ENCODE peak calls at places on chromosomes 6 and 20, in seven cellular contexts. Q is smooth muscle cell of the brain vasculature; X is HEK293T; L is LoVo; I is right cardiac atrium; R is AG20443; U is CD8-positive, alpha-beta memory T cell. T is an unnamed sample.

GRCh38 chr6:168247456-168248147 is 72.0 kb downstream of the DACT2 start:
- DNase-seq in Q (no peak), X (peak), L (peak), I (peak), R (peak), U (no peak), T (peak)

GRCh38 chr6:113651120-113651519 is 206.0 kb upstream of the MARCKS start:
- DNase-seq in Q (no peak), X (no peak), L (no peak), I (peak), R (no peak), U (no peak), T (no peak)

GRCh38 chr6:84094050-84094435 is 60.5 kb downstream of the MRAP2 start:
- DNase-seq in Q (no peak), X (no peak), L (no peak), I (no peak), R (peak), U (no peak), T (no peak)

GRCh38 chr6:83463886-83464285 is 33.0 kb upstream of the ME1 start:
- DNase-seq in Q (no peak), X (no peak), L (peak), I (no peak), R (peak), U (no peak), T (no peak)

GRCh38 chr6:126672654-126673053 is 332.7 kb downstream of the CENPW start:
- DNase-seq in Q (no peak), X (no peak), L (no peak), I (no peak), R (peak), U (no peak), T (no peak)

GRCh38 chr20:640674-641515 is 12.1 kb downstream of the SRXN1 start:
- DNase-seq in Q (no peak), X (no peak), L (no peak), I (no peak), R (no peak), U (no peak), T (no peak)

GRCh38 chr6:33610779-33611421 is 10.2 kb upstream of the ITPR3 start:
- DNase-seq in Q (no peak), X (no peak), L (no peak), I (peak), R (no peak), U (no peak), T (no peak)

GRCh38 chr20:4016349-4017050 is 1.1 kb upstream of the RNF24 start:
- DNase-seq in Q (no peak), X (no peak), L (no peak), I (no peak), R (no peak), U (no peak), T (no peak)

GRCh38 chr6:105747823-105748405 is 338.2 kb upstream of the PRDM1 start:
- DNase-seq in Q (no peak), X (no peak), L (no peak), I (no peak), R (no peak), U (no peak), T (no peak)

GRCh38 chr6:98179606-98180005 is 654.8 kb upstream of the POU3F2 start:
- DNase-seq in Q (no peak), X (no peak), L (no peak), I (no peak), R (no peak), U (no peak), T (no peak)

GRCh38 chr6:149483849-149484635 is 772 bp downstream of the ZC3H12D start:
- DNase-seq in Q (no peak), X (no peak), L (no peak), I (no peak), R (no peak), U (no peak), T (no peak)

GRCh38 chr6:90288404-90288803 is 8.2 kb downstream of the BACH2 start:
- DNase-seq in Q (no peak), X (no peak), L (no peak), I (no peak), R (no peak), U (no peak), T (no peak)

GRCh38 chr20:3509064-3509463 is 38.2 kb downstream of the ATRN start:
- DNase-seq in Q (no peak), X (no peak), L (no peak), I (no peak), R (no peak), U (no peak), T (no peak)

GRCh38 chr20:38094373-38094775 is 60.8 kb downstream of the RPRD1B start:
- DNase-seq in Q (no peak), X (no peak), L (peak), I (peak), R (peak), U (peak), T (peak)